ENCODE peak calls at places on chromosomes 5 and 9, in six cellular contexts. One of them, this sample, is unnamed.

GRCh38 chr9:33042528-33042927 is 17.5 kb downstream of the DNAJA1 start:
- DNase-seq in SK-N-SH: no peak
- DNase-seq in GM12878: no peak
- DNase-seq in HCT116: no peak
- DNase-seq in Panc1: no peak
- DNase-seq in HepG2: no peak
- DNase-seq in this sample: no peak

GRCh38 chr9:99449726-99450125 is 227.6 kb downstream of the SEC61B start:
- DNase-seq in SK-N-SH: no peak
- DNase-seq in HepG2: no peak
- DNase-seq in HCT116: no peak
- DNase-seq in GM12878: no peak
- DNase-seq in Panc1: no peak
- DNase-seq in this sample: no peak

GRCh38 chr5:45042283-45042682 is 233.5 kb downstream of the MRPS30 start:
- DNase-seq in HepG2: no peak
- DNase-seq in HCT116: no peak
- DNase-seq in Panc1: no peak
- DNase-seq in GM12878: no peak
- DNase-seq in SK-N-SH: no peak
- DNase-seq in this sample: no peak

GRCh38 chr9:5429873-5430564 is 7.7 kb downstream of the PLGRKT start:
- DNase-seq in HepG2: no peak
- DNase-seq in GM12878: no peak
- DNase-seq in HCT116: no peak
- DNase-seq in SK-N-SH: no peak
- DNase-seq in Panc1: no peak
- DNase-seq in this sample: no peak

GRCh38 chr5:5159282-5160108 is 19.4 kb downstream of the ADAMTS16 start:
- DNase-seq in HepG2: no peak
- DNase-seq in Panc1: no peak
- DNase-seq in GM12878: no peak
- DNase-seq in SK-N-SH: no peak
- DNase-seq in HCT116: no peak
- DNase-seq in this sample: no peak

GRCh38 chr5:74017786-74018211 is 391.8 kb downstream of the ARHGEF28 start:
- DNase-seq in GM12878: no peak
- DNase-seq in Panc1: no peak
- DNase-seq in SK-N-SH: no peak
- DNase-seq in HCT116: peak; percentile 73
- DNase-seq in HepG2: no peak
- DNase-seq in this sample: no peak

GRCh38 chr9:134010774-134011173 is 14.5 kb upstream of the BRD3OS start:
- DNase-seq in GM12878: no peak
- DNase-seq in HCT116: no peak
- DNase-seq in SK-N-SH: peak; percentile 66
- DNase-seq in Panc1: no peak
- DNase-seq in HepG2: peak; percentile 58
- DNase-seq in this sample: no peak

GRCh38 chr5:14463629-14464028 is 118.0 kb upstream of the OTULINL start:
- DNase-seq in SK-N-SH: no peak
- DNase-seq in Panc1: no peak
- DNase-seq in HCT116: no peak
- DNase-seq in GM12878: no peak
- DNase-seq in HepG2: no peak
- DNase-seq in this sample: no peak

GRCh38 chr5:154478224-154478565 is at the start of gene HAND1:
- DNase-seq in GM12878: no peak
- DNase-seq in Panc1: no peak
- DNase-seq in HCT116: peak; percentile 8
- DNase-seq in SK-N-SH: peak; percentile 99
- DNase-seq in HepG2: peak; percentile 25
- DNase-seq in this sample: peak; percentile 96

GRCh38 chr5:33679791-33680190 is 212.0 kb downstream of the ADAMTS12 start:
- DNase-seq in GM12878: no peak
- DNase-seq in SK-N-SH: no peak
- DNase-seq in Panc1: no peak
- DNase-seq in HepG2: no peak
- DNase-seq in HCT116: no peak
- DNase-seq in this sample: no peak

GRCh38 chr9:127035948-127036347 is 86.5 kb downstream of the ANGPTL2 start:
- DNase-seq in Panc1: no peak
- DNase-seq in HepG2: no peak
- DNase-seq in GM12878: no peak
- DNase-seq in HCT116: no peak
- DNase-seq in SK-N-SH: peak; percentile 39
- DNase-seq in this sample: no peak

GRCh38 chr5:77262685-77263084 is 52.2 kb downstream of the PDE8B start:
- DNase-seq in SK-N-SH: no peak
- DNase-seq in HepG2: no peak
- DNase-seq in HCT116: no peak
- DNase-seq in Panc1: no peak
- DNase-seq in GM12878: no peak
- DNase-seq in this sample: no peak

GRCh38 chr9:114902773-114903589 is 27.4 kb downstream of the TNFSF8 start:
- DNase-seq in HepG2: no peak
- DNase-seq in HCT116: no peak
- DNase-seq in Panc1: no peak
- DNase-seq in GM12878: no peak
- DNase-seq in SK-N-SH: no peak
- DNase-seq in this sample: no peak

GRCh38 chr9:124267271-124267807 is 9.6 kb downstream of the NEK6 start:
- DNase-seq in SK-N-SH: no peak
- DNase-seq in Panc1: no peak
- DNase-seq in GM12878: no peak
- DNase-seq in HepG2: no peak
- DNase-seq in HCT116: no peak
- DNase-seq in this sample: no peak

GRCh38 chr5:171207256-171207866 is 101.7 kb upstream of the TLX3 start:
- DNase-seq in GM12878: no peak
- DNase-seq in HCT116: peak; percentile 43
- DNase-seq in SK-N-SH: peak; percentile 15
- DNase-seq in HepG2: peak; percentile 27
- DNase-seq in Panc1: peak; percentile 20
- DNase-seq in this sample: peak; percentile 80

GRCh38 chr5:143063175-143063970 is 293.2 kb downstream of the ARHGAP26 start:
- DNase-seq in Panc1: no peak
- DNase-seq in GM12878: no peak
- DNase-seq in SK-N-SH: no peak
- DNase-seq in HepG2: no peak
- DNase-seq in HCT116: no peak
- DNase-seq in this sample: no peak

GRCh38 chr9:106438928-106439327 is 424.0 kb upstream of the ZNF462 start:
- DNase-seq in GM12878: no peak
- DNase-seq in SK-N-SH: no peak
- DNase-seq in HCT116: no peak
- DNase-seq in Panc1: no peak
- DNase-seq in HepG2: no peak
- DNase-seq in this sample: peak; percentile 5

GRCh38 chr5:55914141-55914413 is 62.9 kb downstream of the IL31RA start:
- DNase-seq in HepG2: no peak
- DNase-seq in SK-N-SH: no peak
- DNase-seq in GM12878: no peak
- DNase-seq in HCT116: no peak
- DNase-seq in Panc1: no peak
- DNase-seq in this sample: no peak

GRCh38 chr5:36507332-36507952 is 99.0 kb upstream of the SLC1A3 start:
- DNase-seq in HCT116: peak; percentile 48
- DNase-seq in GM12878: peak; percentile 3
- DNase-seq in Panc1: peak; percentile 33
- DNase-seq in HepG2: peak; percentile 59
- DNase-seq in SK-N-SH: peak; percentile 62
- DNase-seq in this sample: peak; percentile 91

GRCh38 chr5:54518146-54519082 is 855 bp downstream of the SNX18 start:
- DNase-seq in SK-N-SH: peak; percentile 82
- DNase-seq in GM12878: no peak
- DNase-seq in HepG2: no peak
- DNase-seq in Panc1: no peak
- DNase-seq in HCT116: no peak
- DNase-seq in this sample: peak; percentile 60

GRCh38 chr5:132000677-132001453 is 10.6 kb downstream of the ACSL6 start:
- DNase-seq in GM12878: no peak
- DNase-seq in HCT116: no peak
- DNase-seq in SK-N-SH: no peak
- DNase-seq in HepG2: peak; percentile 22
- DNase-seq in Panc1: no peak
- DNase-seq in this sample: no peak

GRCh38 chr5:23523031-23523430 is 15.6 kb downstream of the PRDM9 start:
- DNase-seq in SK-N-SH: no peak
- DNase-seq in GM12878: no peak
- DNase-seq in HCT116: no peak
- DNase-seq in Panc1: no peak
- DNase-seq in HepG2: no peak
- DNase-seq in this sample: no peak

GRCh38 chr5:7671420-7671819 is 179.5 kb downstream of the CFAP90 start:
- DNase-seq in HCT116: no peak
- DNase-seq in SK-N-SH: no peak
- DNase-seq in GM12878: no peak
- DNase-seq in HepG2: no peak
- DNase-seq in Panc1: no peak
- DNase-seq in this sample: no peak

GRCh38 chr9:93620041-93620506 is 43.7 kb downstream of the PHF2 start:
- DNase-seq in HepG2: peak; percentile 9
- DNase-seq in GM12878: no peak
- DNase-seq in SK-N-SH: no peak
- DNase-seq in HCT116: no peak
- DNase-seq in Panc1: no peak
- DNase-seq in this sample: peak; percentile 55

GRCh38 chr9:93621922-93622321 is 45.5 kb downstream of the PHF2 start:
- DNase-seq in SK-N-SH: no peak
- DNase-seq in HepG2: no peak
- DNase-seq in GM12878: no peak
- DNase-seq in Panc1: no peak
- DNase-seq in HCT116: no peak
- DNase-seq in this sample: no peak

GRCh38 chr9:93619272-93619775 is 42.9 kb downstream of the PHF2 start:
- DNase-seq in HCT116: no peak
- DNase-seq in Panc1: no peak
- DNase-seq in SK-N-SH: no peak
- DNase-seq in GM12878: no peak
- DNase-seq in HepG2: no peak
- DNase-seq in this sample: no peak

GRCh38 chr9:93622725-93623124 is 46.3 kb downstream of the PHF2 start:
- DNase-seq in HepG2: no peak
- DNase-seq in GM12878: no peak
- DNase-seq in SK-N-SH: no peak
- DNase-seq in HCT116: no peak
- DNase-seq in Panc1: no peak
- DNase-seq in this sample: no peak

GRCh38 chr9:93620881-93621820 is 44.8 kb downstream of the PHF2 start:
- DNase-seq in Panc1: no peak
- DNase-seq in GM12878: no peak
- DNase-seq in SK-N-SH: no peak
- DNase-seq in HCT116: no peak
- DNase-seq in HepG2: no peak
- DNase-seq in this sample: no peak
- TF ChIP-seq REST in Panc1: no peak
- TF ChIP-seq REST in GM12878: no peak
- TF ChIP-seq REST in SK-N-SH: no peak
- TF ChIP-seq REST in HCT116: no peak
- TF ChIP-seq REST in HepG2: no peak
- TF ChIP-seq REST in this sample: no peak

DNA sequence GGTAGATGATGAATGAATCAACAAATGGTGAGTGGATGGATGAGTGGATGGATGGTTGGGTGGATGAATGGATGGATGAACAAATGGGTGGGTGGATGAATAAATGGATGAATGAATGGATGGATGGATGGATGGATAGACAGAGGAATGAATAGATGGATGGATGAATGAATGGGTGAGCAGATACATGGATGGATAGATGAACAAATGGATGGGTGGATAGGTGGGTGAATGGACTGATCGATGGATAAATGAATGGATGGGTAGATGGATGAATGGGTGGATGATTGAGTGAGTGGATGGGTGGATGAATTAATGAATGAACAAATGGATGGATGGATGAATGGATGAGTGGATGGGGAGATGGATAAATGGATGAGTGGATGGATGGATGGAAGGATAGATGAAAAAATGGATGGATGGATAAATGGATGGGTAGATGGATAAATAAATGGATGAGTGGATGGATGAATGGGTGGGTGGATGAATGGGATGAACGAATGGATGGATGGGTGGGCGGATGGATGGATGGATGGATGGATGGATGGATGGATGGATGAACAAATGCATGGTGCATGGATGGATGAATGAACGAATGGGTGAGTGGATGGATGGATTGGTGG is 85.7 kb downstream of the PHF2 start:
- DNase-seq in GM12878: no peak
- DNase-seq in SK-N-SH: no peak
- DNase-seq in HepG2: no peak
- DNase-seq in HCT116: no peak
- DNase-seq in Panc1: no peak
- DNase-seq in this sample: no peak
- H3K36me3 ChIP-seq in GM12878: no peaks in the 10 kb centered on the region
- H3K36me3 ChIP-seq in SK-N-SH: peaks cover 3% of the 10 kb centered on the region
- H3K36me3 ChIP-seq in HepG2: peaks cover 3% of the 10 kb centered on the region
- H3K36me3 ChIP-seq in HCT116: no peaks in the 10 kb centered on the region
- H3K36me3 ChIP-seq in Panc1: no peaks in the 10 kb centered on the region
- H3K36me3 ChIP-seq in this sample: no peaks in the 10 kb centered on the region

DNA sequence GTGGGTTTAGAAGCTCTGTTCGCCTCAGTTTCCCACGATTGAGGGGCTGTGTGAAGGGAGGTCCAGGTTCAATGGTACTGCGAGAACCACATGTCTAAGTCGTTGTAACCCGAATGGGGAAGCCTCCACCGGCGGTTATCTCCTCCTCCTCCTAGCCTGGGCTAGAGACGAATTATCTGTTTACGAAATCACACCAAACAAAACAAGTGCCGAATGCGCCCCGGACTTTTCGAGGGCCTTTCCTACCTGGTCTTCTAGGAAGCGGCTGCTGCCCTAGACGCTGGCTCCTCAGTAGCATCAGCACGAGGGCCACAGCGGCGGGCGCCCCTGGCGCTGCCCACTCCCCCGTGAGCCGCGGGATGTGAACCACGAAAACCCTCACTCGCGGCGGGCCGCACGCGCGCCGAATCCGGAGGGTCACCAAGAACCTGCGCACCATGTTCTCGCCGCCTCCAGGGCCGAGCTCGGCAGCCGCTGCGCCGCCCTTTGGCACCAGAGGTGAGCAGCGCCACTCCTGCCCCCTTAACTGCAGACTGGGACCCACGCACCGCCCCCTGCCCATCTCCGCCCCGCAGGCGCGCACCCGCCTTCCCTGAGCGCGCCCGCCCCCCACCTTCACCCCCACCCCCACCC is at the start of gene CDKN2A:
- DNase-seq in HCT116: no peak
- DNase-seq in HepG2: no peak
- DNase-seq in GM12878: no peak
- DNase-seq in SK-N-SH: peak; percentile 79
- DNase-seq in Panc1: no peak
- DNase-seq in this sample: peak; percentile 72
- TF ChIP-seq REST in HCT116: no peak
- TF ChIP-seq REST in HepG2: no peak
- TF ChIP-seq REST in GM12878: no peak
- TF ChIP-seq REST in SK-N-SH: no peak
- TF ChIP-seq REST in Panc1: no peak
- TF ChIP-seq REST in this sample: no peak

GRCh38 chr5:38925154-38925925 is 79.5 kb downstream of the OSMR start:
- DNase-seq in GM12878: no peak
- DNase-seq in Panc1: no peak
- DNase-seq in HepG2: no peak
- DNase-seq in HCT116: no peak
- DNase-seq in SK-N-SH: no peak
- DNase-seq in this sample: no peak
- H3K36me3 ChIP-seq in GM12878: no peaks in the 10 kb centered on the region
- H3K36me3 ChIP-seq in Panc1: peaks cover 10% of the 10 kb centered on the region
- H3K36me3 ChIP-seq in HepG2: peaks cover 47% of the 10 kb centered on the region
- H3K36me3 ChIP-seq in HCT116: peaks cover 7% of the 10 kb centered on the region
- H3K36me3 ChIP-seq in SK-N-SH: peaks cover 36% of the 10 kb centered on the region
- H3K36me3 ChIP-seq in this sample: no peaks in the 10 kb centered on the region